ENCODE peak calls at places on chromosomes 12 and 14, in six cellular contexts. One of them, this sample, is unnamed.

GRCh38 chr12:85310025-85310424 is 30.0 kb downstream of the ALX1 start:
- DNase-seq in neural progenitor cell: no peak
- DNase-seq in esophagus muscularis mucosa: no peak
- DNase-seq in brain microvascular endothelial cell: no peak
- DNase-seq in cardiac muscle cell: peak; percentile 34
- DNase-seq in CD8-positive, alpha-beta memory T cell: no peak
- DNase-seq in this sample: no peak

GRCh38 chr12:130031571-130032189 is 127.9 kb upstream of the TMEM132D start:
- DNase-seq in cardiac muscle cell: peak; percentile 72
- DNase-seq in brain microvascular endothelial cell: peak; percentile 49
- DNase-seq in esophagus muscularis mucosa: no peak
- DNase-seq in neural progenitor cell: peak; percentile 81
- DNase-seq in CD8-positive, alpha-beta memory T cell: no peak
- DNase-seq in this sample: peak; percentile 55

GRCh38 chr14:56687123-56687522 is 107.5 kb downstream of the TMEM260 start:
- DNase-seq in CD8-positive, alpha-beta memory T cell: no peak
- DNase-seq in neural progenitor cell: no peak
- DNase-seq in esophagus muscularis mucosa: no peak
- DNase-seq in cardiac muscle cell: no peak
- DNase-seq in brain microvascular endothelial cell: no peak
- DNase-seq in this sample: no peak

GRCh38 chr14:32259368-32260013 is 56.4 kb upstream of the RNU6-8 start:
- DNase-seq in neural progenitor cell: peak; percentile 6
- DNase-seq in cardiac muscle cell: no peak
- DNase-seq in esophagus muscularis mucosa: no peak
- DNase-seq in CD8-positive, alpha-beta memory T cell: no peak
- DNase-seq in brain microvascular endothelial cell: peak; percentile 33
- DNase-seq in this sample: peak; percentile 74

GRCh38 chr14:104436047-104436531 is 143.5 kb upstream of the C14orf180 start:
- DNase-seq in cardiac muscle cell: peak; percentile 40
- DNase-seq in brain microvascular endothelial cell: peak; percentile 16
- DNase-seq in neural progenitor cell: no peak
- DNase-seq in CD8-positive, alpha-beta memory T cell: no peak
- DNase-seq in esophagus muscularis mucosa: peak; percentile 91
- DNase-seq in this sample: no peak

GRCh38 chr14:100644383-100644782 is 57.2 kb upstream of the BEGAIN start:
- DNase-seq in brain microvascular endothelial cell: no peak
- DNase-seq in esophagus muscularis mucosa: no peak
- DNase-seq in neural progenitor cell: no peak
- DNase-seq in CD8-positive, alpha-beta memory T cell: no peak
- DNase-seq in cardiac muscle cell: no peak
- DNase-seq in this sample: no peak

GRCh38 chr12:128387811-128388422 is 120.9 kb downstream of the TMEM132C start:
- DNase-seq in CD8-positive, alpha-beta memory T cell: peak; percentile 3
- DNase-seq in neural progenitor cell: peak; percentile 81
- DNase-seq in brain microvascular endothelial cell: no peak
- DNase-seq in cardiac muscle cell: peak; percentile 80
- DNase-seq in esophagus muscularis mucosa: no peak
- DNase-seq in this sample: no peak

GRCh38 chr12:6538420-6539275 is 4.3 kb downstream of the GAPDH start:
- DNase-seq in cardiac muscle cell: no peak
- DNase-seq in brain microvascular endothelial cell: no peak
- DNase-seq in esophagus muscularis mucosa: no peak
- DNase-seq in CD8-positive, alpha-beta memory T cell: no peak
- DNase-seq in neural progenitor cell: no peak
- DNase-seq in this sample: no peak

GRCh38 chr14:71438684-71439083 is 493.5 kb upstream of the RGS6 start:
- DNase-seq in CD8-positive, alpha-beta memory T cell: no peak
- DNase-seq in brain microvascular endothelial cell: no peak
- DNase-seq in esophagus muscularis mucosa: no peak
- DNase-seq in neural progenitor cell: no peak
- DNase-seq in cardiac muscle cell: no peak
- DNase-seq in this sample: no peak

GRCh38 chr12:102799229-102799628 is 117.8 kb downstream of the PAH start:
- DNase-seq in cardiac muscle cell: no peak
- DNase-seq in esophagus muscularis mucosa: no peak
- DNase-seq in neural progenitor cell: no peak
- DNase-seq in brain microvascular endothelial cell: no peak
- DNase-seq in CD8-positive, alpha-beta memory T cell: no peak
- DNase-seq in this sample: no peak

GRCh38 chr12:5201554-5202243 is 158.0 kb downstream of the KCNA5 start:
- DNase-seq in cardiac muscle cell: peak; percentile 60
- DNase-seq in brain microvascular endothelial cell: no peak
- DNase-seq in esophagus muscularis mucosa: no peak
- DNase-seq in neural progenitor cell: peak; percentile 64
- DNase-seq in CD8-positive, alpha-beta memory T cell: no peak
- DNase-seq in this sample: no peak

GRCh38 chr14:20690848-20691640 is 2.5 kb downstream of the ANG start:
- DNase-seq in CD8-positive, alpha-beta memory T cell: peak; percentile 57
- DNase-seq in cardiac muscle cell: peak; percentile 81
- DNase-seq in brain microvascular endothelial cell: peak; percentile 73
- DNase-seq in esophagus muscularis mucosa: no peak
- DNase-seq in neural progenitor cell: peak; percentile 76
- DNase-seq in this sample: no peak

GRCh38 chr14:60311417-60311816 is 62.4 kb downstream of the PPM1A start:
- DNase-seq in brain microvascular endothelial cell: peak; percentile 86
- DNase-seq in neural progenitor cell: no peak
- DNase-seq in CD8-positive, alpha-beta memory T cell: no peak
- DNase-seq in cardiac muscle cell: no peak
- DNase-seq in esophagus muscularis mucosa: no peak
- DNase-seq in this sample: no peak

DNA sequence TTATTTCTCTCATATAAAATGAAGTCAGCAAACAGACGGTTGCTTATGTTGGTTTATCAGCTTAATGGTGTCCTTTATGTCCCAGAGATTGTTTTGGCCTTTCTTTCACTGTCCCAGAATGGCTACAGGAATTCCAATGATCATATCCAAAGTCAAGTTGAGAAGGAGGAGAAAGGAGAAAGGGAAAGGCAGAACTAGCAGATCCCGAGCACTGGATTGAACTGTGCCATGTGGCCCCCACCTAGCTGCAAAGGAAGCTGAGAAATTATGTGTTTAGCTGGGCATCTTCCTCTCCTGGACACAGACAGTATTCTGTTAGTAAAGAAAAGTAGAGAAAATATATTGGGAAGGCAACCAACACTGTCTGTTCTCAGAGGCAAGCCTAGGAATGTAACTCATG is 90.7 kb upstream of the ANO4 start:
- DNase-seq in CD8-positive, alpha-beta memory T cell: no peak
- DNase-seq in neural progenitor cell: no peak
- DNase-seq in esophagus muscularis mucosa: no peak
- DNase-seq in brain microvascular endothelial cell: no peak
- DNase-seq in cardiac muscle cell: no peak
- DNase-seq in this sample: no peak
- H3K27ac ChIP-seq in CD8-positive, alpha-beta memory T cell: no peak overlapping the region
- H3K27ac ChIP-seq in neural progenitor cell: no peak overlapping the region
- H3K27ac ChIP-seq in esophagus muscularis mucosa: no peak overlapping the region
- H3K27ac ChIP-seq in brain microvascular endothelial cell: no peak overlapping the region
- H3K27ac ChIP-seq in cardiac muscle cell: no peak overlapping the region
- H3K27ac ChIP-seq in this sample: no peak overlapping the region

DNA sequence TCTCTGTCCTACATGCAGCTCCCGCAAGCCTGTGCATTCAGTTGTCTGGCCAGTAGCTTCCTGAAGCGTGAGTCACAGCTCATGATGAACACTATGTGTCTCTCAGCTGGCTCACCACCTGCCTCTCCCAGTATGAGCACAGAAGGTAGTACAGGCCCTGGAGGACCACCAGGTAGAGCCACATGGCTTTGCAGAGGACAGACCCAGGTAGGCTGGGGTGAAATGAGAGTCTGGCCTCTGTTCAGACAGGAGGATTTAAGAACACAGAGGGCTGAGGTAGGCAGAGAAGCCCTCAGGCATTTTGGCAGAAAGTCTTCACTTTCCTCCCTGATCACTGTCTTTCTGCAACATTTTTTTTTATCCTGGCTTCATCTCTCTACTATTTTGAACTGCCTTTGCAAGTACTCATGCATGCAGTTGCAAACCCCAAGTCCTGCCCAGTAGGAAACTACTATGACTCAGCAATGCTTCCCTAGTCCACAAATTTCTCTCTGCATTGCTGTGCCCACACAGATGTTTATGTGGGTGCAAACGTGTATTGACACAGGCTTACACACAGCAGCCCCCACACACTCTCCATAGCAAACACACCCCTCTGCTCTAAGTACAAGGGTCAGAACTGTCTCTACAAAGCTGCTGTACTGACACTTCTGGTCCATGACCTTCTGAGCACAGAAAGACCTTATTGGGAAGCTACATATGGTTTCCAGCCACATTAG is 7.2 kb upstream of the SDR9C7 start:
- DNase-seq in neural progenitor cell: no peak
- DNase-seq in CD8-positive, alpha-beta memory T cell: no peak
- DNase-seq in esophagus muscularis mucosa: peak; percentile 90
- DNase-seq in brain microvascular endothelial cell: peak; percentile 29
- DNase-seq in cardiac muscle cell: no peak
- DNase-seq in this sample: peak; percentile 68
- H3K27ac ChIP-seq in neural progenitor cell: no peak overlapping the region
- H3K27ac ChIP-seq in CD8-positive, alpha-beta memory T cell: no peak overlapping the region
- H3K27ac ChIP-seq in esophagus muscularis mucosa: peak overlapping the region; percentile 27
- H3K27ac ChIP-seq in brain microvascular endothelial cell: no peak overlapping the region
- H3K27ac ChIP-seq in cardiac muscle cell: no peak overlapping the region
- H3K27ac ChIP-seq in this sample: peak overlapping the region; percentile 94

GRCh38 chr12:107349008-107349747 is 255.8 kb upstream of the CRY1 start:
- DNase-seq in esophagus muscularis mucosa: no peak
- DNase-seq in neural progenitor cell: peak; percentile 24
- DNase-seq in cardiac muscle cell: no peak
- DNase-seq in CD8-positive, alpha-beta memory T cell: no peak
- DNase-seq in brain microvascular endothelial cell: peak; percentile 78
- DNase-seq in this sample: peak; percentile 92
- H3K27ac ChIP-seq in esophagus muscularis mucosa: no peak overlapping the region
- H3K27ac ChIP-seq in neural progenitor cell: no peak overlapping the region
- H3K27ac ChIP-seq in cardiac muscle cell: no peak overlapping the region
- H3K27ac ChIP-seq in CD8-positive, alpha-beta memory T cell: no peak overlapping the region
- H3K27ac ChIP-seq in brain microvascular endothelial cell: no peak overlapping the region
- H3K27ac ChIP-seq in this sample: peak overlapping the region; percentile 79

GRCh38 chr12:62296001-62296400 is 35.8 kb downstream of the USP15 start:
- DNase-seq in esophagus muscularis mucosa: no peak
- DNase-seq in cardiac muscle cell: no peak
- DNase-seq in brain microvascular endothelial cell: no peak
- DNase-seq in neural progenitor cell: no peak
- DNase-seq in CD8-positive, alpha-beta memory T cell: no peak
- DNase-seq in this sample: no peak
- H3K27ac ChIP-seq in esophagus muscularis mucosa: no peak overlapping the region
- H3K27ac ChIP-seq in cardiac muscle cell: no peak overlapping the region
- H3K27ac ChIP-seq in brain microvascular endothelial cell: no peak overlapping the region
- H3K27ac ChIP-seq in neural progenitor cell: no peak overlapping the region
- H3K27ac ChIP-seq in CD8-positive, alpha-beta memory T cell: no peak overlapping the region
- H3K27ac ChIP-seq in this sample: no peak overlapping the region

GRCh38 chr12:116102019-116102418 is 175.5 kb downstream of the MED13L start:
- DNase-seq in esophagus muscularis mucosa: no peak
- DNase-seq in neural progenitor cell: no peak
- DNase-seq in cardiac muscle cell: no peak
- DNase-seq in CD8-positive, alpha-beta memory T cell: no peak
- DNase-seq in brain microvascular endothelial cell: no peak
- DNase-seq in this sample: no peak

GRCh38 chr12:116094475-116094874 is 183.0 kb downstream of the MED13L start:
- DNase-seq in CD8-positive, alpha-beta memory T cell: no peak
- DNase-seq in neural progenitor cell: no peak
- DNase-seq in brain microvascular endothelial cell: no peak
- DNase-seq in cardiac muscle cell: no peak
- DNase-seq in esophagus muscularis mucosa: no peak
- DNase-seq in this sample: no peak

GRCh38 chr12:116096874-116097273 is 180.6 kb downstream of the MED13L start:
- DNase-seq in neural progenitor cell: no peak
- DNase-seq in CD8-positive, alpha-beta memory T cell: no peak
- DNase-seq in esophagus muscularis mucosa: no peak
- DNase-seq in brain microvascular endothelial cell: no peak
- DNase-seq in cardiac muscle cell: no peak
- DNase-seq in this sample: no peak

GRCh38 chr12:116104167-116104750 is 173.2 kb downstream of the MED13L start:
- DNase-seq in CD8-positive, alpha-beta memory T cell: no peak
- DNase-seq in brain microvascular endothelial cell: no peak
- DNase-seq in neural progenitor cell: no peak
- DNase-seq in esophagus muscularis mucosa: no peak
- DNase-seq in cardiac muscle cell: no peak
- DNase-seq in this sample: no peak

GRCh38 chr12:116099664-116100432 is 177.6 kb downstream of the MED13L start:
- DNase-seq in brain microvascular endothelial cell: no peak
- DNase-seq in cardiac muscle cell: peak; percentile 62
- DNase-seq in neural progenitor cell: no peak
- DNase-seq in esophagus muscularis mucosa: no peak
- DNase-seq in CD8-positive, alpha-beta memory T cell: no peak
- DNase-seq in this sample: no peak
- H3K27ac ChIP-seq in brain microvascular endothelial cell: no peak overlapping the region
- H3K27ac ChIP-seq in cardiac muscle cell: peak overlapping the region; percentile 38
- H3K27ac ChIP-seq in neural progenitor cell: no peak overlapping the region
- H3K27ac ChIP-seq in esophagus muscularis mucosa: no peak overlapping the region
- H3K27ac ChIP-seq in CD8-positive, alpha-beta memory T cell: no peak overlapping the region
- H3K27ac ChIP-seq in this sample: no peak overlapping the region

GRCh38 chr14:92414685-92415084 is 91.7 kb downstream of the SLC24A4 start:
- DNase-seq in neural progenitor cell: no peak
- DNase-seq in CD8-positive, alpha-beta memory T cell: no peak
- DNase-seq in brain microvascular endothelial cell: no peak
- DNase-seq in esophagus muscularis mucosa: no peak
- DNase-seq in cardiac muscle cell: no peak
- DNase-seq in this sample: no peak
- H3K27ac ChIP-seq in neural progenitor cell: no peak overlapping the region
- H3K27ac ChIP-seq in CD8-positive, alpha-beta memory T cell: no peak overlapping the region
- H3K27ac ChIP-seq in brain microvascular endothelial cell: no peak overlapping the region
- H3K27ac ChIP-seq in esophagus muscularis mucosa: no peak overlapping the region
- H3K27ac ChIP-seq in cardiac muscle cell: no peak overlapping the region
- H3K27ac ChIP-seq in this sample: no peak overlapping the region

This sample was measured in RWPE1.